ENCODE peak calls at places on chromosome 12, in four cellular contexts. One of them, this sample, is unnamed. For H3K4me1, the result is how much of the 10 kb centered on the place peaks cover.

GRCh38 chr12:115709410-115710065 is 568.0 kb downstream of the MED13L start:
- DNase-seq in pancreas: no peak
- DNase-seq in CD8-positive, alpha-beta memory T cell: no peak
- DNase-seq in mesenchymal stem cell: no peak
- DNase-seq in this sample: peak

GRCh38 chr12:9388379-9388778 is 180.2 kb upstream of the PZP start:
- DNase-seq in mesenchymal stem cell: no peak
- DNase-seq in CD8-positive, alpha-beta memory T cell: no peak
- DNase-seq in pancreas: no peak
- DNase-seq in this sample: no peak

GRCh38 chr12:41552507-41553047 is 364.5 kb downstream of the PDZRN4 start:
- DNase-seq in mesenchymal stem cell: peak
- DNase-seq in pancreas: no peak
- DNase-seq in CD8-positive, alpha-beta memory T cell: no peak
- DNase-seq in this sample: no peak

GRCh38 chr12:11059784-11060183 is 2.3 kb downstream of the TAS2R46 start:
- DNase-seq in CD8-positive, alpha-beta memory T cell: no peak
- DNase-seq in mesenchymal stem cell: peak
- DNase-seq in pancreas: no peak
- DNase-seq in this sample: no peak

GRCh38 chr12:109167781-109168180 is 51.4 kb downstream of the ACACB start:
- DNase-seq in CD8-positive, alpha-beta memory T cell: no peak
- DNase-seq in pancreas: no peak
- DNase-seq in mesenchymal stem cell: no peak
- DNase-seq in this sample: no peak

GRCh38 chr12:130818381-130819247 is 20.4 kb downstream of the STX2 start:
- DNase-seq in CD8-positive, alpha-beta memory T cell: peak
- DNase-seq in pancreas: peak
- DNase-seq in mesenchymal stem cell: peak
- DNase-seq in this sample: no peak

GRCh38 chr12:119258149-119258548 is 76.4 kb upstream of the CCDC60 start:
- DNase-seq in CD8-positive, alpha-beta memory T cell: no peak
- DNase-seq in pancreas: no peak
- DNase-seq in mesenchymal stem cell: no peak
- DNase-seq in this sample: no peak

GRCh38 chr12:132488127-132489077 is 1.5 kb upstream of the FBRSL1 start:
- DNase-seq in CD8-positive, alpha-beta memory T cell: peak
- DNase-seq in mesenchymal stem cell: no peak
- DNase-seq in pancreas: no peak
- DNase-seq in this sample: no peak

GRCh38 chr12:54407183-54407905 is 11.7 kb downstream of the ITGA5 start:
- DNase-seq in pancreas: no peak
- DNase-seq in mesenchymal stem cell: no peak
- DNase-seq in CD8-positive, alpha-beta memory T cell: no peak
- DNase-seq in this sample: no peak

GRCh38 chr12:111031956-111032919 is 111.9 kb upstream of the MYL2 start:
- DNase-seq in mesenchymal stem cell: no peak
- DNase-seq in CD8-positive, alpha-beta memory T cell: no peak
- DNase-seq in pancreas: no peak
- DNase-seq in this sample: no peak

GRCh38 chr12:62730649-62731377 is 204.1 kb downstream of the PPM1H start:
- DNase-seq in CD8-positive, alpha-beta memory T cell: no peak
- DNase-seq in mesenchymal stem cell: peak
- DNase-seq in pancreas: no peak
- DNase-seq in this sample: no peak

GRCh38 chr12:89225401-89225800 is 126.9 kb downstream of the DUSP6 start:
- DNase-seq in CD8-positive, alpha-beta memory T cell: peak
- DNase-seq in pancreas: no peak
- DNase-seq in mesenchymal stem cell: peak
- DNase-seq in this sample: no peak

GRCh38 chr12:47746523-47746922 is 12.2 kb downstream of the RAPGEF3 start:
- DNase-seq in pancreas: no peak
- DNase-seq in CD8-positive, alpha-beta memory T cell: no peak
- DNase-seq in mesenchymal stem cell: no peak
- DNase-seq in this sample: no peak

GRCh38 chr12:33180921-33181320 is 258.7 kb downstream of the SYT10 start:
- DNase-seq in pancreas: no peak
- DNase-seq in mesenchymal stem cell: no peak
- DNase-seq in CD8-positive, alpha-beta memory T cell: no peak
- DNase-seq in this sample: no peak

GRCh38 chr12:93197067-93197593 is 180.6 kb upstream of the NUDT4 start:
- DNase-seq in pancreas: no peak
- DNase-seq in mesenchymal stem cell: no peak
- DNase-seq in CD8-positive, alpha-beta memory T cell: no peak
- DNase-seq in this sample: no peak

GRCh38 chr12:26651566-26652188 is 181.3 kb downstream of the ITPR2 start:
- DNase-seq in mesenchymal stem cell: peak
- DNase-seq in pancreas: no peak
- DNase-seq in CD8-positive, alpha-beta memory T cell: no peak
- DNase-seq in this sample: no peak

GRCh38 chr12:124796303-124796957 is 67.2 kb downstream of the SCARB1 start:
- DNase-seq in mesenchymal stem cell: no peak
- DNase-seq in pancreas: no peak
- DNase-seq in CD8-positive, alpha-beta memory T cell: no peak
- DNase-seq in this sample: no peak

GRCh38 chr12:26292596-26292995 is 97.2 kb downstream of the SSPN start:
- DNase-seq in pancreas: no peak
- DNase-seq in CD8-positive, alpha-beta memory T cell: no peak
- DNase-seq in mesenchymal stem cell: no peak
- DNase-seq in this sample: no peak

GRCh38 chr12:91551927-91552326 is 369.3 kb upstream of the DCN start:
- DNase-seq in mesenchymal stem cell: no peak
- DNase-seq in pancreas: no peak
- DNase-seq in CD8-positive, alpha-beta memory T cell: no peak
- DNase-seq in this sample: peak

GRCh38 chr12:10722905-10723866 is at the start of gene YBX3:
- DNase-seq in pancreas: peak
- DNase-seq in CD8-positive, alpha-beta memory T cell: peak
- DNase-seq in mesenchymal stem cell: peak
- DNase-seq in this sample: peak

GRCh38 chr12:71664411-71665108 is 459 bp downstream of the THAP2 start:
- DNase-seq in mesenchymal stem cell: no peak
- DNase-seq in CD8-positive, alpha-beta memory T cell: no peak
- DNase-seq in pancreas: no peak
- DNase-seq in this sample: no peak

GRCh38 chr12:12467701-12468218 is 94.9 kb downstream of the DUSP16 start:
- DNase-seq in mesenchymal stem cell: no peak
- DNase-seq in CD8-positive, alpha-beta memory T cell: no peak
- DNase-seq in pancreas: no peak
- DNase-seq in this sample: peak

GRCh38 chr12:85280138-85280983 is at the start of gene ALX1:
- DNase-seq in pancreas: peak
- DNase-seq in mesenchymal stem cell: peak
- DNase-seq in CD8-positive, alpha-beta memory T cell: no peak
- DNase-seq in this sample: no peak

GRCh38 chr12:106142591-106143261 is 4.0 kb upstream of the NUAK1 start:
- DNase-seq in CD8-positive, alpha-beta memory T cell: no peak
- DNase-seq in mesenchymal stem cell: no peak
- DNase-seq in pancreas: no peak
- DNase-seq in this sample: no peak

GRCh38 chr12:3483089-3483488 is 7.9 kb upstream of the PRMT8 start:
- DNase-seq in pancreas: no peak
- DNase-seq in CD8-positive, alpha-beta memory T cell: no peak
- DNase-seq in mesenchymal stem cell: no peak
- DNase-seq in this sample: no peak

GRCh38 chr12:106582661-106583577 is at the start of gene RFX4:
- DNase-seq in pancreas: no peak
- DNase-seq in mesenchymal stem cell: peak
- DNase-seq in CD8-positive, alpha-beta memory T cell: no peak
- DNase-seq in this sample: no peak

GRCh38 chr12:113242018-113242418 is 20.8 kb downstream of the TPCN1 start:
- DNase-seq in mesenchymal stem cell: no peak
- DNase-seq in pancreas: no peak
- DNase-seq in CD8-positive, alpha-beta memory T cell: no peak
- DNase-seq in this sample: peak
- H3K4me1 ChIP-seq in mesenchymal stem cell: half or more
- H3K4me1 ChIP-seq in pancreas: half or more
- H3K4me1 ChIP-seq in CD8-positive, alpha-beta memory T cell: under half
- H3K4me1 ChIP-seq in this sample: half or more

GRCh38 chr12:81077686-81078441 is at the start of gene ACSS3:
- DNase-seq in pancreas: peak
- DNase-seq in CD8-positive, alpha-beta memory T cell: no peak
- DNase-seq in mesenchymal stem cell: peak
- DNase-seq in this sample: peak

GRCh38 chr12:81079280-81080076 is 1.6 kb downstream of the ACSS3 start:
- DNase-seq in mesenchymal stem cell: no peak
- DNase-seq in CD8-positive, alpha-beta memory T cell: no peak
- DNase-seq in pancreas: no peak
- DNase-seq in this sample: no peak

GRCh38 chr12:81077329-81077685 is 572 bp upstream of the ACSS3 start:
- DNase-seq in pancreas: no peak
- DNase-seq in mesenchymal stem cell: peak
- DNase-seq in CD8-positive, alpha-beta memory T cell: no peak
- DNase-seq in this sample: peak

GRCh38 chr12:81080431-81080983 is 2.6 kb downstream of the ACSS3 start:
- DNase-seq in mesenchymal stem cell: no peak
- DNase-seq in pancreas: no peak
- DNase-seq in CD8-positive, alpha-beta memory T cell: no peak
- DNase-seq in this sample: no peak

GRCh38 chr12:81078469-81079196 is 754 bp downstream of the ACSS3 start:
- DNase-seq in CD8-positive, alpha-beta memory T cell: no peak
- DNase-seq in mesenchymal stem cell: peak
- DNase-seq in pancreas: no peak
- DNase-seq in this sample: peak
- H3K4me1 ChIP-seq in CD8-positive, alpha-beta memory T cell: under half
- H3K4me1 ChIP-seq in mesenchymal stem cell: under half
- H3K4me1 ChIP-seq in pancreas: under half
- H3K4me1 ChIP-seq in this sample: under half

GRCh38 chr12:50507474-50507838 is 2.7 kb downstream of the DIP2B start:
- DNase-seq in pancreas: no peak
- DNase-seq in mesenchymal stem cell: no peak
- DNase-seq in CD8-positive, alpha-beta memory T cell: no peak
- DNase-seq in this sample: no peak
- H3K4me1 ChIP-seq in pancreas: under half
- H3K4me1 ChIP-seq in mesenchymal stem cell: under half
- H3K4me1 ChIP-seq in CD8-positive, alpha-beta memory T cell: half or more
- H3K4me1 ChIP-seq in this sample: half or more

DNA sequence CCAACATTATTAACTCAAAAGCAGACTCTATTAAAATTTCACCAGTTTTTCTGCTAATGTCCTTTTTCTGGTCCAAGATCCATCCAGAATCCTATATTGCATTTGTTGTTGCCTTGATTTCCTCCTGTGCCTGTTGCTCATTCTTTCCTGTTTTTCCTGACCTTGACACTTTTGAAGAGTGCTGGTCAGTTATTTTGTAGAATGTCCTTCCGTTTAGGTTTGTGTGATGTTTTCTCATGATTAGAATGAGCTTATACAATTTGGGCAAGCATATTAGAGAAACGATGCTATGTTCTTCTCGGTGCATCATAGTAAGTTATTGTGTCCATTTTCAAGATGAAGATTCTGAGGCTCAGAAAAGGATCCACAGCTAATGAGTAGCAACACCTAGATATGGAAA is 33.9 kb downstream of the PHLDA1 start:
- DNase-seq in mesenchymal stem cell: no peak
- DNase-seq in CD8-positive, alpha-beta memory T cell: no peak
- DNase-seq in pancreas: no peak
- DNase-seq in this sample: no peak
- H3K4me1 ChIP-seq in mesenchymal stem cell: under half
- H3K4me1 ChIP-seq in CD8-positive, alpha-beta memory T cell: under half
- H3K4me1 ChIP-seq in pancreas: under half
- H3K4me1 ChIP-seq in this sample: under half

GRCh38 chr12:112948806-112949205 is 10.5 kb downstream of the OAS3 start:
- DNase-seq in CD8-positive, alpha-beta memory T cell: no peak
- DNase-seq in mesenchymal stem cell: no peak
- DNase-seq in pancreas: no peak
- DNase-seq in this sample: no peak
- H3K4me1 ChIP-seq in CD8-positive, alpha-beta memory T cell: under half
- H3K4me1 ChIP-seq in mesenchymal stem cell: under half
- H3K4me1 ChIP-seq in pancreas: under half
- H3K4me1 ChIP-seq in this sample: under half